ENCODE peak calls at places on chromosomes 12 and 14, in eight cellular contexts. H is astrocyte, K is lower leg skin, Y is upper lobe of left lung, L is MM.1S, Z is adrenal gland, I is Calu3, Q is GM10248. W is an unnamed sample.

GRCh38 chr12:109721276-109721675 is 7.7 kb downstream of the FAM222A start:
- DNase-seq in K (no peak), Z (peak; percentile 94), Y (no peak), H (no peak), I (no peak), Q (no peak), L (no peak), W (no peak)

GRCh38 chr12:65526311-65526710 is 247.8 kb downstream of the MSRB3 start:
- DNase-seq in Q (no peak), I (no peak), Y (no peak), Z (no peak), K (no peak), H (peak; percentile 80), L (no peak), W (no peak)

GRCh38 chr14:50039734-50040400 is 76.5 kb downstream of the VCPKMT start:
- DNase-seq in Q (no peak), Z (peak; percentile 69), K (peak; percentile 91), L (no peak), H (peak; percentile 57), I (peak; percentile 31), Y (no peak), W (peak; percentile 85)

GRCh38 chr12:52876371-52876770 is 27.6 kb upstream of the KRT78 start:
- DNase-seq in K (no peak), L (no peak), Q (no peak), Y (peak; percentile 89), H (no peak), I (no peak), Z (no peak), W (peak; percentile 86)

GRCh38 chr12:6635375-6635855 is 344 bp downstream of the LPAR5 start:
- DNase-seq in Y (no peak), I (no peak), L (no peak), Q (peak; percentile 71), Z (no peak), K (no peak), H (no peak), W (no peak)

GRCh38 chr14:66624319-66624937 is 116.5 kb downstream of the GPHN start:
- DNase-seq in L (peak; percentile 31), H (peak; percentile 36), Z (peak; percentile 84), Q (peak; percentile 43), Y (no peak), K (peak; percentile 64), I (peak; percentile 62), W (no peak)

GRCh38 chr14:89688520-89688919 is 266.0 kb downstream of the EFCAB11 start:
- DNase-seq in I (no peak), Z (no peak), L (no peak), H (no peak), Q (no peak), Y (no peak), K (no peak), W (no peak)

GRCh38 chr12:12387521-12387920 is 30.6 kb downstream of the BORCS5 start:
- DNase-seq in H (peak; percentile 68), Q (no peak), I (no peak), K (no peak), Y (no peak), L (no peak), Z (no peak), W (no peak)

GRCh38 chr14:74217672-74218448 is 21.4 kb upstream of the VSX2 start:
- DNase-seq in Y (peak; percentile 98), H (peak; percentile 11), K (no peak), Q (peak; percentile 90), L (peak; percentile 54), I (peak; percentile 84), Z (peak; percentile 82), W (peak; percentile 82)

GRCh38 chr12:45051490-45052105 is 699 bp upstream of the DBX2 start:
- DNase-seq in Y (no peak), L (no peak), K (no peak), Z (no peak), I (no peak), Q (no peak), H (no peak), W (peak; percentile 25)

GRCh38 chr12:94435511-94435927 is 24.1 kb downstream of the CEP83 start:
- DNase-seq in K (no peak), L (peak; percentile 28), Q (no peak), I (no peak), Y (no peak), H (no peak), Z (no peak), W (no peak)

GRCh38 chr12:88339966-88340365 is 197.9 kb downstream of the TMTC3 start:
- DNase-seq in H (no peak), K (no peak), L (no peak), Q (no peak), Z (no peak), Y (no peak), I (no peak), W (no peak)

GRCh38 chr14:23633160-23633701 is 2.9 kb upstream of the DHRS2 start:
- DNase-seq in Q (peak; percentile 12), I (no peak), Z (no peak), K (peak; percentile 79), L (no peak), Y (no peak), H (no peak), W (no peak)

GRCh38 chr14:51351997-51352396 is 112.0 kb downstream of the TMX1 start:
- DNase-seq in Z (no peak), Y (peak; percentile 67), L (no peak), H (no peak), I (no peak), K (no peak), Q (no peak), W (no peak)

GRCh38 chr12:112978163-112979081 is at the start of gene OAS2:
- DNase-seq in H (no peak), K (peak; percentile 89), Y (peak; percentile 24), L (peak; percentile 93), I (peak; percentile 67), Z (peak; percentile 86), Q (peak; percentile 89), W (peak; percentile 76)

GRCh38 chr14:91424813-91425719 is 7.4 kb upstream of the CCDC88C start:
- DNase-seq in L (no peak), Y (no peak), I (no peak), Z (no peak), Q (no peak), K (peak; percentile 37), H (no peak), W (no peak)

GRCh38 chr14:22388669-22389625 is 200.1 kb downstream of the DAD1 start:
- DNase-seq in Z (no peak), K (no peak), H (peak; percentile 82), Y (no peak), L (no peak), I (no peak), Q (no peak), W (no peak)

GRCh38 chr12:11727133-11727664 is 77.7 kb downstream of the ETV6 start:
- DNase-seq in Z (no peak), H (no peak), K (no peak), Y (peak; percentile 57), Q (no peak), I (no peak), L (no peak), W (no peak)

DNA sequence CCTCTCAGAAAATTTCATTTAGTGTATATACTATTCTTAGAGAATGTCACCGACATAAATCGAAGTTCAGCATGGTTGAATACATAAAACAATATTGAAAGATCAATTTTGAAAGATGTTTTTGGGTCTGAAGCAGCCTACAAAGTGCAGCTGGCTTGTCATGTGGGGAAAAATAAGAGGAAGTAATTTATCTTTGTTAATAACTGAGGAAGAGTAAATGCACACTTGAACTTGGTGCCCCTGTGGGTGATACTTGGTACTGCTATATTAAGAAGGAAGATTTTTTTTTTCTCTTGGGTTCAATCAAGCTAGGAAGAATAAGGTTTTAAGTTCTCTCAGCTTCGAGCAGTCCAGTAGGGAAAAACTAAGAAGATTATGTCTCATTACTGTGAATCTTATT is 661.3 kb downstream of the RPL10L start:
- DNase-seq in H (no peak), Q (no peak), Y (no peak), L (no peak), I (no peak), K (no peak), Z (no peak), W (no peak)
- TF ChIP-seq CTCF in H (no peak), Q (no peak), Y (no peak), L (no peak), I (peak; percentile 25), K (no peak), Z (no peak), W (no peak)

DNA sequence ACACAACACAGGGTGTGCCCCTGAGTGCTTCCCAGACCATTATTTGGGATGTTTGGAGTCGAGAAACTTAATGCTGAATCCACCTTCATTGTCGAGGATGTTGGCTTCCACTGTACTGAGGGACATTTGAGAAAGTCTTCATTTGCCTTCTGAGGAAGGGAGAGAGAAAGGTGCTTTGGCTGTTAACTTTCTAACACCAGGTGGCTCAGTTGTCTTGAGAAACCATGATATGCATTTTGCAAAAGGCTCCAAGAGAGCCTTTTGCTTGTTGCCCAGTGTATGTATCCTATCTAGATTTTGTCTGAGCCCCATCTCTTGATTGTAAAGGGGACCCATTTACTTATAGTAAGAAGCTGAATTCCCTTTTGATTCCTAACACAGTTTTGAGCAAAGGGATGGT is 28.6 kb upstream of the NRXN3 start:
- DNase-seq in I (no peak), Z (no peak), L (no peak), Q (no peak), Y (no peak), K (no peak), H (no peak), W (no peak)
- TF ChIP-seq CTCF in I (no peak), Z (no peak), L (no peak), Q (no peak), Y (no peak), K (no peak), H (no peak), W (no peak)

DNA sequence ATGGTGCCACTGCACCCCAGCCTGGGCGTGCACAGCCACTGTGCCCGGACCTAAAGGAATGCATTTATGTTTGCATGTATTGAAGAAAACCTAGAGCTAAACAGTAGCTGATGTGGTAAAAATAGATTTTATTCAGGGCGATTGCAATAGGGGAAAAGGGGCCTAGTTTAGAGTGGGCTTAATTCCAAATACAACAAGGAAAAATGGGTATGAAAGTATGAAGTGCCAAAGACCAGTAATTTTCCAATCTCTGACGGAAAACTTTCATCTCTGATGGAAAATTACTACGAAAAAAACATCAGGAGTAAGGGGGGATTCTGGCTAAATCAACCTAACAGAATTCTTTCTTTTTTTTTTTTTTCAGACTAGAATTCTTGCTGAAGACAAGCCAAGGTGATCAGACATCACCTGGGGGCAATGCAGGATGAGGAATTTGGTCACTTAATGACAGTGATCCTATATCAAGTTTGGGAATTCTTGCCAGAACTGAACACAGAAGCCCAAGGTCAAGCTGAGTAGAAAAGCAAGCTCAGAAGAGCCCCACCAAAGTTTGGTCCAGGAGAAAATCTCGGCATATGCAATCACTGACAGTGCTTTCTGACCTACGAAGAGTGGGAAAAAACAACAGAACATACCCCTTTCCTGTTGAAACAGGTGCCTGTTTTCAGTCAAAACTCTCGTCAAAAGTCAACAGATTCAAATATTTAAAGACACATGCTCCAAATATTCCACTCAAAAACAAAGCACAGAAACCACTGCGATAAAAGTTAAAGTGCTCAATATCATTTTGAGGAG is 13.7 kb upstream of the APOBEC1 start:
- DNase-seq in Y (no peak), Q (no peak), K (no peak), Z (no peak), H (no peak), I (no peak), L (no peak), W (no peak)
- TF ChIP-seq CTCF in Y (no peak), Q (no peak), K (no peak), Z (no peak), H (no peak), I (no peak), L (no peak), W (no peak)

DNA sequence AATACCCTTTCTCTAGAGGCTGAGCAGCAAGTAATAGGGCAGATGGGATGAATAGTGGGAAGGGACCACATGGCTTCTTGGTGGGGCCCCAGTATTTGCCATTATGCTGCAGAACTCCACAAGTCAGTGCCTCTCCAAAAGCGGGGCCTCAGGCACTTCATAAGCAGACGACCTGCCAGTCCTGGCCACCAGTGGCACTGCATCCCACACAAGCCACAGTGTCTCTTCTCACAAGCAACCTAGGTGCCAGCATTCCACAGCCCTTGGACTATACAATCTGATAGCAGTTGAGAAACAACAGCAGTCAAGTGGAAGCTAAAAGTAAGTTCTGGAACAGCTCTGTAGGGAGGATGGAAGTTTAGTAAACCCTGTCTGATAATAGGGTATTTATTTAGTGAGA is 4.2 kb upstream of the SLC8A3 start:
- DNase-seq in I (no peak), Z (no peak), K (no peak), L (no peak), Y (no peak), H (no peak), Q (no peak), W (no peak)
- TF ChIP-seq CTCF in I (no peak), Z (no peak), K (no peak), L (no peak), Y (no peak), H (no peak), Q (no peak), W (no peak)

W was measured in lower lobe of right lung.